ENCODE peak calls at places on chromosomes 4 and X, in nine cellular contexts. N, C, U, F, V, R, G, S and B are unnamed samples.

GRCh38 chr4:85672959-85673358 is 198.0 kb downstream of the ARHGAP24 start:
- DNase-seq in N (no peak), C (no peak), U (no peak), F (no peak), V (no peak), R (no peak), G (no peak), S (no peak), B (no peak)

GRCh38 chrX:131818297-131818936 is 204.7 kb upstream of the STK26 start:
- DNase-seq in N (no peak), C (no peak), U (no peak), F (no peak), V (no peak), R (no peak), G (no peak), S (no peak), B (no peak)

GRCh38 chrX:70088791-70089190 is 26.5 kb downstream of the OTUD6A start:
- DNase-seq in N (no peak), C (no peak), U (no peak), F (no peak), V (no peak), R (no peak), G (no peak), S (no peak), B (no peak)

GRCh38 chr4:121479801-121480200 is 99.0 kb upstream of the QRFPR start:
- DNase-seq in N (no peak), C (no peak), U (no peak), F (no peak), V (no peak), R (peak), G (no peak), S (no peak), B (peak)

GRCh38 chr4:82776925-82777542 is 21.6 kb downstream of the SCD5 start:
- DNase-seq in N (peak), C (peak), U (no peak), F (no peak), V (no peak), R (no peak), G (no peak), S (no peak), B (peak)

GRCh38 chrX:154090731-154091130 is 6.8 kb downstream of the MECP2 start:
- DNase-seq in N (no peak), C (no peak), U (no peak), F (no peak), V (no peak), R (no peak), G (no peak), S (no peak), B (no peak)

GRCh38 chrX:84099120-84099519 is 88.9 kb downstream of the RPS6KA6 start:
- DNase-seq in N (no peak), C (no peak), U (no peak), F (no peak), V (no peak), R (no peak), G (no peak), S (no peak), B (no peak)

GRCh38 chrX:23844502-23845138 is 61.6 kb downstream of the SAT1 start:
- DNase-seq in N (no peak), C (no peak), U (no peak), F (no peak), V (peak), R (no peak), G (no peak), S (no peak), B (no peak)

GRCh38 chr4:99404595-99405287 is 30.4 kb downstream of the ADH7 start:
- DNase-seq in N (peak), C (peak), U (peak), F (peak), V (peak), R (peak), G (no peak), S (no peak), B (peak)

GRCh38 chrX:15737957-15738685 is at the start of gene CA5B:
- DNase-seq in N (peak), C (peak), U (peak), F (peak), V (peak), R (no peak), G (peak), S (peak), B (peak)

GRCh38 chr4:83115000-83115399 is 471 bp upstream of the PLAC8 start:
- DNase-seq in N (peak), C (no peak), U (peak), F (no peak), V (peak), R (peak), G (no peak), S (no peak), B (peak)